ENCODE peak calls at places on chromosomes 7 and 10, in five cellular contexts. D is NCI-H774; X is RWPE1; H is stimulated activated CD4-positive, alpha-beta T cell treated with anti-CD3 and anti-CD28 coated beads, Interleukin-1b, Interleukin-23, amount 100 ng/mL, for 48 hours; E is NCI-H345. C is an unnamed sample.

GRCh38 chr10:70376436-70377378 is 5.7 kb downstream of the LRRC20 start:
- DNase-seq in D (no peak), X (peak), H (no peak), E (no peak), C (peak)

GRCh38 chr10:76066457-76066856 is 635.0 kb downstream of the LRMDA start:
- DNase-seq in D (no peak), X (no peak), H (no peak), E (no peak), C (no peak)

GRCh38 chr7:140923358-140924006 is 1.2 kb downstream of the BRAF start:
- DNase-seq in D (no peak), X (no peak), H (no peak), E (peak), C (no peak)

GRCh38 chr7:28192786-28193581 is 12.4 kb upstream of the JAZF1 start:
- DNase-seq in D (no peak), X (no peak), H (no peak), E (no peak), C (no peak)

GRCh38 chr10:69958232-69958902 is 94.3 kb upstream of the MACROH2A2 start:
- DNase-seq in D (peak), X (peak), H (peak), E (peak), C (peak)

GRCh38 chr7:50205011-50205410 is 99.5 kb upstream of the IKZF1 start:
- DNase-seq in D (no peak), X (no peak), H (no peak), E (no peak), C (no peak)

GRCh38 chr7:67522504-67522903 is 525.9 kb downstream of the TYW1 start:
- DNase-seq in D (no peak), X (no peak), H (no peak), E (no peak), C (no peak)

GRCh38 chr7:27636326-27637006 is 26.2 kb downstream of the HIBADH start:
- DNase-seq in D (no peak), X (no peak), H (no peak), E (peak), C (no peak)

GRCh38 chr7:11847336-11847735 is 15.3 kb upstream of the THSD7A start:
- DNase-seq in D (no peak), X (no peak), H (no peak), E (peak), C (no peak)

GRCh38 chr7:73766556-73767229 is 3.4 kb downstream of the CLDN3 start:
- DNase-seq in D (no peak), X (no peak), H (no peak), E (no peak), C (no peak)

GRCh38 chr7:47091141-47091540 is 490.8 kb downstream of the TNS3 start:
- DNase-seq in D (no peak), X (no peak), H (no peak), E (no peak), C (no peak)

GRCh38 chr10:122115874-122116273 is 126.9 kb downstream of the TACC2 start:
- DNase-seq in D (no peak), X (no peak), H (no peak), E (no peak), C (no peak)

GRCh38 chr10:124125305-124126116 is 32.1 kb upstream of the CHST15 start:
- DNase-seq in D (no peak), X (peak), H (no peak), E (no peak), C (peak)

GRCh38 chr10:52951819-52952218 is 179.2 kb upstream of the MBL2 start:
- DNase-seq in D (peak), X (no peak), H (no peak), E (no peak), C (no peak)

GRCh38 chr7:83060218-83060617 is 102.5 kb downstream of the PCLO start:
- DNase-seq in D (peak), X (no peak), H (no peak), E (peak), C (no peak)

GRCh38 chr7:131235489-131236317 is 92.0 kb upstream of the MKLN1 start:
- DNase-seq in D (no peak), X (peak), H (peak), E (no peak), C (peak)

GRCh38 chr7:15839415-15840100 is 153.1 kb upstream of the MEOX2 start:
- DNase-seq in D (no peak), X (no peak), H (no peak), E (no peak), C (no peak)

GRCh38 chr10:125850766-125851731 is 27.7 kb downstream of the BCCIP start:
- DNase-seq in D (no peak), X (no peak), H (no peak), E (no peak), C (no peak)

GRCh38 chr10:57015595-57016303 is 654.7 kb upstream of the ZWINT start:
- DNase-seq in D (peak), X (no peak), H (no peak), E (peak), C (no peak)

GRCh38 chr10:2650328-2650727 is 417.0 kb upstream of the PFKP start:
- DNase-seq in D (no peak), X (no peak), H (no peak), E (no peak), C (no peak)

GRCh38 chr10:71396714-71397339 is at the start of gene CDH23:
- DNase-seq in D (peak), X (no peak), H (no peak), E (peak), C (no peak)